ENCODE peak calls at places on chromosome 1, in seven cellular contexts. X, A, I, O, U, S and G are unnamed samples.

GRCh38 chr1:193437785-193438184 is 251.4 kb upstream of the B3GALT2 start:
- DNase-seq in X (peak; percentile 71), A (no peak), I (no peak), O (no peak), U (no peak), S (no peak), G (no peak)

GRCh38 chr1:93579891-93580290 is 101.7 kb downstream of the BCAR3 start:
- DNase-seq in X (no peak), A (peak; percentile 64), I (peak; percentile 94), O (no peak), U (no peak), S (peak; percentile 90), G (peak; percentile 78)

GRCh38 chr1:116574581-116575291 is 3.9 kb upstream of the CD58 start:
- DNase-seq in X (no peak), A (peak; percentile 66), I (peak; percentile 84), O (no peak), U (no peak), S (peak; percentile 88), G (peak; percentile 42)

GRCh38 chr1:180633092-180634045 is 1.5 kb downstream of the XPR1 start:
- DNase-seq in X (peak; percentile 60), A (no peak), I (peak; percentile 57), O (no peak), U (no peak), S (peak; percentile 11), G (no peak)

GRCh38 chr1:27527857-27528700 is 38.1 kb upstream of the WASF2 start:
- DNase-seq in X (no peak), A (peak; percentile 74), I (no peak), O (no peak), U (peak; percentile 78), S (peak; percentile 83), G (peak; percentile 79)

GRCh38 chr1:33036051-33036525 is 595 bp downstream of the AK2 start:
- DNase-seq in X (no peak), A (no peak), I (no peak), O (no peak), U (no peak), S (peak; percentile 23), G (peak; percentile 56)

GRCh38 chr1:152510503-152510902 is at the start of gene LCE5A:
- DNase-seq in X (no peak), A (no peak), I (no peak), O (no peak), U (no peak), S (no peak), G (no peak)

GRCh38 chr1:1402081-1402900 is 3.2 kb upstream of the CCNL2 start:
- DNase-seq in X (peak; percentile 88), A (no peak), I (peak; percentile 70), O (no peak), U (no peak), S (peak; percentile 95), G (peak; percentile 56)

GRCh38 chr1:25047506-25048240 is 117.6 kb upstream of the RUNX3 start:
- DNase-seq in X (no peak), A (no peak), I (no peak), O (no peak), U (no peak), S (no peak), G (no peak)

GRCh38 chr1:31672988-31673387 is 28.3 kb upstream of the PEF1 start:
- DNase-seq in X (no peak), A (peak; percentile 67), I (no peak), O (no peak), U (no peak), S (no peak), G (no peak)

GRCh38 chr1:193355179-193355578 is 168.8 kb upstream of the B3GALT2 start:
- DNase-seq in X (no peak), A (no peak), I (peak; percentile 15), O (no peak), U (no peak), S (peak; percentile 88), G (no peak)

GRCh38 chr1:54016343-54017282 is 1.4 kb downstream of the LDLRAD1 start:
- DNase-seq in X (peak; percentile 65), A (no peak), I (peak; percentile 15), O (no peak), U (no peak), S (peak; percentile 92), G (peak; percentile 58)

GRCh38 chr1:60280764-60281278 is 207.3 kb upstream of the C1orf87 start:
- DNase-seq in X (no peak), A (no peak), I (no peak), O (no peak), U (no peak), S (no peak), G (no peak)

GRCh38 chr1:227759345-227760300 is 24.4 kb downstream of the SNAP47 start:
- DNase-seq in X (no peak), A (peak; percentile 79), I (peak; percentile 84), O (no peak), U (no peak), S (peak; percentile 99), G (no peak)

GRCh38 chr1:59427155-59427554 is 130.3 kb downstream of the FGGY start:
- DNase-seq in X (peak; percentile 93), A (no peak), I (no peak), O (no peak), U (no peak), S (peak; percentile 97), G (peak; percentile 42)

GRCh38 chr1:64240209-64240608 is 36.8 kb downstream of the UBE2U start:
- DNase-seq in X (no peak), A (no peak), I (peak; percentile 79), O (no peak), U (no peak), S (no peak), G (no peak)

GRCh38 chr1:100240013-100240412 is 9.6 kb downstream of the DBT start:
- DNase-seq in X (no peak), A (no peak), I (no peak), O (no peak), U (no peak), S (no peak), G (no peak)

GRCh38 chr1:209875510-209875909 is 47.7 kb downstream of the UTP25 start:
- DNase-seq in X (no peak), A (no peak), I (peak; percentile 64), O (no peak), U (no peak), S (peak; percentile 72), G (peak; percentile 24)

GRCh38 chr1:43388021-43388575 is 1.5 kb downstream of the MED8 start:
- DNase-seq in X (no peak), A (no peak), I (peak; percentile 33), O (no peak), U (no peak), S (peak; percentile 72), G (no peak)

GRCh38 chr1:181038399-181038873 is 4.7 kb downstream of the MR1 start:
- DNase-seq in X (no peak), A (peak; percentile 52), I (peak; percentile 56), O (no peak), U (no peak), S (peak; percentile 82), G (peak; percentile 79)

GRCh38 chr1:17725811-17726582 is 29.1 kb upstream of the ACTL8 start:
- DNase-seq in X (no peak), A (no peak), I (no peak), O (no peak), U (no peak), S (no peak), G (no peak)

GRCh38 chr1:175865041-175865766 is 121.8 kb upstream of the TNR start:
- DNase-seq in X (no peak), A (no peak), I (no peak), O (no peak), U (no peak), S (no peak), G (peak; percentile 54)
- H3K4me3 ChIP-seq in X (no peak overlapping the region), A (no peak overlapping the region), I (no peak overlapping the region), O (no peak overlapping the region), U (no peak overlapping the region), S (no peak overlapping the region), G (no peak overlapping the region)

GRCh38 chr1:172638249-172638648 is 20.7 kb upstream of the FASLG start:
- DNase-seq in X (no peak), A (no peak), I (no peak), O (no peak), U (no peak), S (peak; percentile 60), G (no peak)
- TF ChIP-seq CTCF in X (no peak), A (no peak), I (no peak), O (no peak), U (no peak), S (no peak), G (no peak)

DNA sequence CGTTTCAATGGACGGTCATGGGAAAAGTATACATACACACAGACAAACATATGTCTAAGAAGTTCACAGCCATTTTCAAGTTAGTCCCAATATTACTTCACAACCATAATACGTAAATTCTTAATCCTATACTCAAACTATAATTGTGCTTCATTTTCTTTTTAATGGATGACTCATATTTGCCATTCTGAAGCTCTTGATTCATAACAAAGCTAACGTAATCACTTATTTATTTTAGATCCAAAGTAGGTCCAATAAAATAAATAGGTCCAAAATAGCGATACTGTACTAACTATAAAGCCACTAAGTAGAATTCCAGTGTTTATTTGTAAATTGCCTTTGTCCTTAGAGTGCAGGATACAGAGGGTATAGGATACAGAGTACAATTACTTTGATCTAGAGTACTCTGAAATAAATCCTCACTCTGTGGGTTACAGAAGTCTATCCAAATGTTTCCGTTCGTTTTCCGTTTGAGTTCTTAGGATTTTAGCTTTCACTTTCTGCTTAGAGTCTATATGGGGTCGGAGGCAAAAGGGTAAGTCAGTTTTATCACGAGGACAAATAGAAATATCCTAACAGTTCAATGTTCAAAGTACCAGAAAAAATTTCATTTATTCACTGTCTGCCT is 8.8 kb upstream of the C1orf115 start:
- DNase-seq in X (no peak), A (no peak), I (no peak), O (no peak), U (no peak), S (peak; percentile 61), G (no peak)
- H3K4me3 ChIP-seq in X (no peak overlapping the region), A (no peak overlapping the region), I (no peak overlapping the region), O (no peak overlapping the region), U (no peak overlapping the region), S (peak overlapping the region; percentile 63), G (no peak overlapping the region)

GRCh38 chr1:37875833-37876232 is 16.4 kb upstream of the MTF1 start:
- DNase-seq in X (no peak), A (no peak), I (no peak), O (no peak), U (no peak), S (peak; percentile 42), G (no peak)
- TF ChIP-seq CTCF in X (no peak), A (no peak), I (no peak), O (no peak), U (no peak), S (peak; percentile 52), G (no peak)

GRCh38 chr1:154324241-154324640 is 1.1 kb upstream of the ATP8B2 start:
- DNase-seq in X (no peak), A (no peak), I (no peak), O (no peak), U (no peak), S (no peak), G (no peak)
- H3K4me3 ChIP-seq in X (no peak overlapping the region), A (no peak overlapping the region), I (no peak overlapping the region), O (peak overlapping the region; percentile 84), U (no peak overlapping the region), S (peak overlapping the region; percentile 79), G (no peak overlapping the region)

GRCh38 chr1:3731543-3731942 is 20.7 kb upstream of the CCDC27 start:
- DNase-seq in X (no peak), A (no peak), I (no peak), O (no peak), U (no peak), S (no peak), G (no peak)
- TF ChIP-seq CTCF in X (no peak), A (no peak), I (no peak), O (no peak), U (no peak), S (no peak), G (no peak)

GRCh38 chr1:182588460-182589396 is at the start of gene RNASEL:
- DNase-seq in X (no peak), A (peak; percentile 76), I (peak; percentile 68), O (peak; percentile 89), U (peak; percentile 79), S (peak; percentile 57), G (peak; percentile 63)
- H3K4me3 ChIP-seq in X (peak within 1 kb of the TSS; percentile 68), A (peak within 1 kb of the TSS; percentile 54), I (peak within 1 kb of the TSS; percentile 85), O (peak within 1 kb of the TSS; percentile 70), U (peak within 1 kb of the TSS; percentile 59), S (peak within 1 kb of the TSS; percentile 85), G (peak within 1 kb of the TSS; percentile 41)